ENCODE peak calls at places on chromosomes 5 and 9, in eight cellular contexts. B is nucleus accumbens; C is transverse colon; I is EL; F is body of pancreas; X is H7; A is stimulated activated CD4-positive, alpha-beta T cell treated with anti-CD3 and anti-CD28 coated beads, TNF-alpha, amount 100 ng/mL, for 24 hours; J is ELF-1. T is an unnamed sample.

GRCh38 chr9:136533775-136534157 is 12.1 kb downstream of the NOTCH1 start:
- DNase-seq in F (no peak), X (no peak), C (peak; percentile 73), I (no peak), B (no peak), J (no peak), A (peak; percentile 56), T (no peak)

GRCh38 chr9:33815781-33816180 is 1.2 kb upstream of the UBE2R2 start:
- DNase-seq in X (no peak), I (no peak), B (no peak), J (no peak), C (no peak), F (no peak), A (no peak), T (no peak)

GRCh38 chr5:67147768-67148167 is 48.8 kb downstream of the CD180 start:
- DNase-seq in C (no peak), I (no peak), J (no peak), X (no peak), A (no peak), B (no peak), F (no peak), T (no peak)

GRCh38 chr5:17355585-17356346 is 138.3 kb downstream of the BASP1 start:
- DNase-seq in J (no peak), F (no peak), B (no peak), A (no peak), X (no peak), C (no peak), I (peak; percentile 68), T (no peak)

GRCh38 chr5:88925692-88926490 is 42.9 kb upstream of the MEF2C start:
- DNase-seq in X (no peak), A (no peak), J (no peak), C (no peak), I (no peak), F (no peak), B (no peak), T (no peak)

GRCh38 chr5:159135896-159136531 is 36.3 kb upstream of the EBF1 start:
- DNase-seq in I (peak; percentile 83), A (no peak), X (no peak), B (no peak), J (no peak), C (no peak), F (no peak), T (no peak)

GRCh38 chr9:93577045-93577939 is 908 bp downstream of the PHF2 start:
- DNase-seq in J (peak; percentile 68), B (peak; percentile 39), C (peak; percentile 37), I (peak; percentile 20), A (no peak), F (no peak), X (peak; percentile 86), T (no peak)

GRCh38 chr5:150108711-150109605 is 22.6 kb upstream of the CSF1R start:
- DNase-seq in F (no peak), C (no peak), B (no peak), J (no peak), A (no peak), I (no peak), X (peak; percentile 48), T (no peak)

GRCh38 chr9:134551657-134552348 is 89.8 kb upstream of the COL5A1 start:
- DNase-seq in C (no peak), X (no peak), B (peak; percentile 41), F (no peak), A (no peak), I (peak; percentile 98), J (peak; percentile 79), T (no peak)

GRCh38 chr9:21434202-21435014 is 5.8 kb upstream of the IFNA1 start:
- DNase-seq in X (no peak), J (no peak), C (peak; percentile 28), B (peak; percentile 17), A (peak; percentile 24), I (peak; percentile 61), F (peak; percentile 49), T (no peak)

GRCh38 chr9:122158202-122158601 is 1.4 kb downstream of the NDUFA8 start:
- DNase-seq in X (peak; percentile 75), F (peak; percentile 50), B (no peak), A (no peak), I (peak; percentile 54), C (peak; percentile 26), J (peak; percentile 79), T (peak; percentile 69)

GRCh38 chr5:151141535-151141934 is 16.0 kb downstream of the ANXA6 start:
- DNase-seq in A (peak; percentile 27), J (peak; percentile 49), X (peak; percentile 81), B (no peak), C (peak; percentile 59), F (no peak), I (no peak), T (no peak)

GRCh38 chr5:159451197-159452052 is 121.1 kb upstream of the IL12B start:
- DNase-seq in A (no peak), X (no peak), I (peak; percentile 94), B (no peak), C (no peak), J (no peak), F (peak; percentile 17), T (no peak)

GRCh38 chr5:125100342-125100741 is 353.9 kb upstream of the ZNF608 start:
- DNase-seq in A (no peak), I (no peak), C (no peak), X (no peak), J (no peak), F (no peak), B (no peak), T (no peak)

GRCh38 chr9:33458444-33458843 is 11.1 kb upstream of the AQP3 start:
- DNase-seq in X (no peak), J (no peak), C (no peak), I (peak; percentile 52), B (no peak), F (peak; percentile 77), A (peak; percentile 27), T (no peak)

GRCh38 chr9:91395553-91396470 is 27.8 kb downstream of the NFIL3 start:
- DNase-seq in A (no peak), I (peak; percentile 88), C (no peak), J (no peak), B (no peak), F (no peak), X (no peak), T (no peak)

GRCh38 chr5:134245101-134245604 is 19.3 kb upstream of the PPP2CA start:
- DNase-seq in F (no peak), J (peak; percentile 46), A (no peak), I (peak; percentile 65), X (no peak), C (no peak), B (peak; percentile 15), T (no peak)

GRCh38 chr5:169628891-169629290 is 8.2 kb upstream of the DOCK2 start:
- DNase-seq in C (no peak), A (no peak), J (no peak), B (no peak), I (peak; percentile 85), F (no peak), X (no peak), T (no peak)

GRCh38 chr5:176740702-176741565 is 69.4 kb upstream of the UNC5A start:
- DNase-seq in I (no peak), J (no peak), C (no peak), A (no peak), F (no peak), B (no peak), X (peak; percentile 45), T (no peak)

GRCh38 chr9:33297455-33297854 is 7.1 kb downstream of the NFX1 start:
- DNase-seq in X (no peak), B (peak; percentile 17), J (no peak), C (peak; percentile 80), I (no peak), A (no peak), F (peak; percentile 54), T (peak; percentile 11)

GRCh38 chr9:29556317-29556716 is 1983.0 kb upstream of the C9orf72 start:
- DNase-seq in I (peak; percentile 77), B (no peak), J (no peak), F (no peak), C (no peak), X (no peak), A (no peak), T (no peak)

GRCh38 chr5:103446813-103447212 is 115.8 kb downstream of the NUDT12 start:
- DNase-seq in I (peak; percentile 73), F (no peak), J (no peak), X (no peak), B (no peak), A (no peak), C (no peak), T (no peak)

GRCh38 chr9:1604942-1605560 is 410.1 kb upstream of the SMARCA2 start:
- DNase-seq in F (no peak), B (no peak), X (peak; percentile 7), I (peak; percentile 18), J (peak; percentile 8), C (no peak), A (no peak), T (no peak)

GRCh38 chr9:71736236-71736635 is 32.1 kb downstream of the CEMIP2 start:
- DNase-seq in J (no peak), C (no peak), I (no peak), F (no peak), X (no peak), A (no peak), B (no peak), T (no peak)

GRCh38 chr9:125241863-125242739 is 958 bp upstream of the HSPA5 start:
- DNase-seq in C (peak; percentile 40), X (peak; percentile 36), J (no peak), F (peak; percentile 43), A (no peak), B (no peak), I (no peak), T (no peak)

GRCh38 chr5:148927307-148927946 is 101.0 kb downstream of the ADRB2 start:
- DNase-seq in I (no peak), B (no peak), C (no peak), F (no peak), X (no peak), J (no peak), A (no peak), T (no peak)

GRCh38 chr9:16612627-16613026 is 257.8 kb downstream of the BNC2 start:
- DNase-seq in A (no peak), J (no peak), B (no peak), X (no peak), I (peak; percentile 63), C (no peak), F (no peak), T (no peak)

GRCh38 chr9:27125030-27125429 is 16.0 kb downstream of the TEK start:
- DNase-seq in X (no peak), B (peak; percentile 8), I (peak; percentile 74), C (peak; percentile 57), J (no peak), F (peak; percentile 79), A (no peak), T (no peak)

GRCh38 chr5:153678617-153679329 is 188.3 kb downstream of the GRIA1 start:
- DNase-seq in X (no peak), C (no peak), I (no peak), J (no peak), F (no peak), A (no peak), B (no peak), T (no peak)

GRCh38 chr5:88507261-88507660 is 238.6 kb upstream of the TMEM161B start:
- DNase-seq in B (no peak), F (no peak), C (no peak), I (no peak), X (no peak), J (no peak), A (no peak), T (no peak)

GRCh38 chr5:154166901-154167791 is 23.4 kb upstream of the GALNT10 start:
- DNase-seq in A (no peak), X (peak; percentile 51), B (no peak), C (no peak), I (no peak), F (no peak), J (no peak), T (no peak)

GRCh38 chr9:135275163-135275925 is 187.9 kb downstream of the OLFM1 start:
- DNase-seq in J (no peak), C (no peak), F (peak; percentile 92), X (no peak), A (no peak), I (no peak), B (peak; percentile 65), T (no peak)

GRCh38 chr9:127522727-127523126 is 71.4 kb downstream of the LRSAM1 start:
- DNase-seq in A (no peak), C (peak; percentile 44), F (peak; percentile 20), X (no peak), I (peak; percentile 77), B (no peak), J (peak; percentile 34), T (no peak)

GRCh38 chr5:103476776-103477175 is 85.8 kb downstream of the NUDT12 start:
- DNase-seq in J (no peak), A (no peak), B (no peak), F (no peak), X (no peak), C (peak; percentile 11), I (no peak), T (no peak)